ENCODE peak calls at places on chromosomes 7 and 10, in eight cellular contexts. L is brain microvascular endothelial cell, F is astrocyte of the spinal cord, K is HL-60, C is esophagus squamous epithelium, J is right atrium auricular region, Z is MM.1S, E is HFF-Myc. R is an unnamed sample.

GRCh38 chr7:76364198-76364584 is 5.4 kb upstream of the YWHAG start:
- DNase-seq in L (no peak), F (peak), K (peak), C (no peak), J (no peak), Z (no peak), E (no peak), R (no peak)

GRCh38 chr7:44538798-44539668 is 2.1 kb downstream of the NPC1L1 start:
- DNase-seq in L (no peak), F (no peak), K (no peak), C (no peak), J (no peak), Z (no peak), E (no peak), R (no peak)

GRCh38 chr7:28984631-28985030 is 26.5 kb upstream of the TRIL start:
- DNase-seq in L (peak), F (peak), K (peak), C (no peak), J (peak), Z (no peak), E (peak), R (no peak)

GRCh38 chr10:63501954-63502353 is 19.2 kb upstream of the REEP3 start:
- DNase-seq in L (no peak), F (no peak), K (no peak), C (no peak), J (no peak), Z (no peak), E (no peak), R (no peak)

GRCh38 chr7:70805360-70805759 is 326.6 kb upstream of the GALNT17 start:
- DNase-seq in L (no peak), F (no peak), K (no peak), C (no peak), J (no peak), Z (no peak), E (no peak), R (no peak)

GRCh38 chr7:101877882-101878591 is 60.6 kb downstream of the CUX1 start:
- DNase-seq in L (no peak), F (no peak), K (no peak), C (no peak), J (no peak), Z (no peak), E (no peak), R (no peak)

GRCh38 chr10:88792656-88793055 is 9.9 kb upstream of the LIPM start:
- DNase-seq in L (peak), F (peak), K (peak), C (no peak), J (no peak), Z (no peak), E (no peak), R (no peak)

GRCh38 chr10:5632430-5632829 is 34.0 kb downstream of the ASB13 start:
- DNase-seq in L (no peak), F (no peak), K (no peak), C (no peak), J (peak), Z (no peak), E (no peak), R (no peak)

GRCh38 chr7:122143376-122143750 is 686 bp downstream of the AASS start:
- DNase-seq in L (peak), F (peak), K (no peak), C (no peak), J (peak), Z (peak), E (no peak), R (peak)

GRCh38 chr7:14960686-14961085 is 58.1 kb upstream of the DGKB start:
- DNase-seq in L (no peak), F (no peak), K (no peak), C (no peak), J (no peak), Z (no peak), E (no peak), R (no peak)

GRCh38 chr10:114753126-114753525 is 68.5 kb upstream of the FHIP2A start:
- DNase-seq in L (no peak), F (peak), K (no peak), C (no peak), J (no peak), Z (no peak), E (peak), R (no peak)

GRCh38 chr10:28382520-28383269 is 79.8 kb upstream of the MPP7 start:
- DNase-seq in L (peak), F (no peak), K (no peak), C (no peak), J (no peak), Z (no peak), E (peak), R (no peak)

GRCh38 chr10:126243976-126244375 is 144.3 kb downstream of the ADAM12 start:
- DNase-seq in L (peak), F (peak), K (no peak), C (no peak), J (no peak), Z (no peak), E (no peak), R (no peak)

GRCh38 chr7:44491229-44491628 is 771 bp upstream of the NUDCD3 start:
- DNase-seq in L (no peak), F (no peak), K (no peak), C (no peak), J (no peak), Z (no peak), E (no peak), R (no peak)

GRCh38 chr7:134593530-134594392 is 44.9 kb downstream of the AKR1B15 start:
- DNase-seq in L (peak), F (peak), K (peak), C (no peak), J (peak), Z (no peak), E (peak), R (peak)

GRCh38 chr7:12814107-12814506 is 126.7 kb downstream of the ARL4A start:
- DNase-seq in L (no peak), F (no peak), K (no peak), C (no peak), J (no peak), Z (no peak), E (no peak), R (no peak)

GRCh38 chr7:103937680-103938079 is 51.8 kb downstream of the RELN start:
- DNase-seq in L (no peak), F (no peak), K (no peak), C (no peak), J (no peak), Z (no peak), E (no peak), R (no peak)

GRCh38 chr7:18590744-18591340 is 95.3 kb downstream of the HDAC9 start:
- DNase-seq in L (no peak), F (peak), K (no peak), C (no peak), J (no peak), Z (peak), E (peak), R (no peak)

GRCh38 chr7:21013765-21014502 is 227.2 kb upstream of the SP8 start:
- DNase-seq in L (no peak), F (no peak), K (no peak), C (no peak), J (no peak), Z (no peak), E (no peak), R (no peak)

GRCh38 chr7:112038353-112038752 is 167.8 kb downstream of the DOCK4 start:
- DNase-seq in L (no peak), F (no peak), K (no peak), C (no peak), J (no peak), Z (no peak), E (no peak), R (no peak)

GRCh38 chr10:79176052-79176501 is 107.3 kb downstream of the ZMIZ1 start:
- DNase-seq in L (no peak), F (peak), K (no peak), C (no peak), J (no peak), Z (no peak), E (no peak), R (no peak)

GRCh38 chr7:107173691-107174406 is 5.0 kb downstream of the HBP1 start:
- DNase-seq in L (no peak), F (no peak), K (no peak), C (no peak), J (no peak), Z (no peak), E (no peak), R (no peak)

GRCh38 chr7:71739520-71740195 is 607.7 kb downstream of the GALNT17 start:
- DNase-seq in L (no peak), F (no peak), K (no peak), C (no peak), J (peak), Z (no peak), E (no peak), R (no peak)

GRCh38 chr7:104240400-104240799 is 32.6 kb upstream of the ORC5 start:
- DNase-seq in L (no peak), F (no peak), K (no peak), C (no peak), J (no peak), Z (no peak), E (no peak), R (no peak)

GRCh38 chr10:15642095-15642494 is 77.6 kb downstream of the ITGA8 start:
- DNase-seq in L (peak), F (peak), K (no peak), C (no peak), J (no peak), Z (no peak), E (no peak), R (no peak)

GRCh38 chr7:29806793-29807178 is 478 bp downstream of the WIPF3 start:
- DNase-seq in L (no peak), F (no peak), K (no peak), C (no peak), J (no peak), Z (no peak), E (no peak), R (no peak)

DNA sequence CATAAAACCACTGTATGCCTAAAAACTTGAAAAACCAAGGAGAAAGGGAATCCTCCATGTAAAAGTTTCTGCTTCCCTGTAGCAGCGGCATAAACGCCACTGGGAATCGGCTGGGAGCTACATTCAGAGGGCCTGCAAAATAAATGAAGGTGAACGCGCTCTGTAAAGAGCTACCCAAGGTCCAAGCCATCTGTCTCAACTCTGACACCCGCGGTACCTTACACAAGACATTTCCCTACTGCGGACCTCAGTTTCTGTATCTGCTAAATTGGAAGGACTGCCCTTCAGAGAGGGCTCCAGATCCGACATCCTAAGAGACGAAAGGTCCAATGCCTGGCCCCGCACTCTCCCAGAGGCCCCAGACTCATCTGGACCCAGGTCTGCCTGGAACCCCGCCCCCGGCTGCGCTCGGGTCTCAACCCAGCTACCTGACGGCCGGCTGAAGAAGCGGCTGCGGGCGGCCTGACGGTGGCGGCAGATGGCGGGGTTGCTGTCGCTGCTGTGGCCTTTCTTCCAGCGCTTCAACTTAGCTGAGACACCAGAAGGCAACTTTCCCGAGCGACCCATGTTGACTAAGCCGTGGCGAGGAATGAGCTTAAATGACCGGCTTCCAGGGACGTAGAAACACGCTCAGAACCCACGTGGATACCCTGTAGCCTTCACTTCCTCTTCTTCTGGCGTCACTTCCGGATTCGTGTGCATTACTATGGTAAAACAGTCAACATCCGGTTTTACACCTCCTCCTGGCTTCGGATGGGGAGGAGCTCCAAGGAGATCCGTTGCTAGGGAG is at the start of gene RRP12:
- DNase-seq in L (peak), F (peak), K (peak), C (peak), J (peak), Z (peak), E (peak), R (peak)
- TF ChIP-seq CTCF in L (peak), F (peak), K (no peak), C (no peak), J (peak), Z (no peak), E (no peak), R (no peak)

GRCh38 chr10:101452593-101452992 is 98.6 kb downstream of the BTRC start:
- DNase-seq in L (no peak), F (no peak), K (no peak), C (no peak), J (no peak), Z (no peak), E (no peak), R (no peak)
- H3K4me3 ChIP-seq in L (no peak), F (no peak), K (no peak), C (no peak), J (no peak), Z (no peak), E (no peak), R (no peak)

DNA sequence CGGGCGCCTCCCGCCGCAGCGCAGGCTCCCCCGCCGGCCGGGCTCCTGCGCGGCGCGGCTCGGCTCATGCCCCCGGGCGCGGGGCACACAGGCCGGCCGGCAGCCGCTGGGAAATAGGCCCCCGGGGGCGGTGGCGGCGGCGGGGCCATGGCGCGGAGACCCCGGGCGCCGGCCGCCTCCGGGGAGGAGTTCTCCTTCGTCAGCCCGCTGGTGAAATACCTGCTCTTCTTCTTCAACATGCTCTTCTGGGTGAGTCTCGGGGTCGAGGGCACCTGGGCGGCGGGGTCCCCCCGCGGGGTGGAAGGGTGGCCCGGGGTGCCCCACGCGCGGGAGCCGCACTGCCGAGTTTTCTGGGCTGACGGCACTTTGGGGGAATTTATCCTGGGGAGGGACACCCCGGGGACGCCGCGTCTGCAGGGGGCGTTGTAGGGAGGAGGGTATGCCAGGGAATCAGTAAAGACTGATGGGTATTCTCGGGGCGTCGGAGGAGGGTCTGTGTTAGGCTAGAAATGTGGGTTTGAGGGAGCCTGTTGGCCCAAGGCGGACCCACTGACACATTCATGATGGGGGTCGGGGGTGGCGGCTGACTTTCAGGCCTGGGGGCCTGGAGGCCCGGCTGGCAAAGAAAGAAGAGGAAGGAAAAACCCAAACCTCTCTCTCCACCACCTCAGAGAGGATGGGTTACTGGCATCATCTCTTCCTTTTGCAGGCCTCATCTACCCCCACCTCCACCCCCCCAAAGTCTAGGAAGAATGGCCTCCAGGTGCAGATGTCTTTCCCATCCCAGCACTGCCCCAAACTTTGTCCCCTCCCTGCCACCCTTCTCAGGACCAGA is 544 bp downstream of the TSPAN33 start:
- DNase-seq in L (no peak), F (no peak), K (no peak), C (no peak), J (no peak), Z (no peak), E (no peak), R (no peak)
- TF ChIP-seq CTCF in L (peak), F (peak), K (peak), C (no peak), J (peak), Z (peak), E (peak), R (no peak)

DNA sequence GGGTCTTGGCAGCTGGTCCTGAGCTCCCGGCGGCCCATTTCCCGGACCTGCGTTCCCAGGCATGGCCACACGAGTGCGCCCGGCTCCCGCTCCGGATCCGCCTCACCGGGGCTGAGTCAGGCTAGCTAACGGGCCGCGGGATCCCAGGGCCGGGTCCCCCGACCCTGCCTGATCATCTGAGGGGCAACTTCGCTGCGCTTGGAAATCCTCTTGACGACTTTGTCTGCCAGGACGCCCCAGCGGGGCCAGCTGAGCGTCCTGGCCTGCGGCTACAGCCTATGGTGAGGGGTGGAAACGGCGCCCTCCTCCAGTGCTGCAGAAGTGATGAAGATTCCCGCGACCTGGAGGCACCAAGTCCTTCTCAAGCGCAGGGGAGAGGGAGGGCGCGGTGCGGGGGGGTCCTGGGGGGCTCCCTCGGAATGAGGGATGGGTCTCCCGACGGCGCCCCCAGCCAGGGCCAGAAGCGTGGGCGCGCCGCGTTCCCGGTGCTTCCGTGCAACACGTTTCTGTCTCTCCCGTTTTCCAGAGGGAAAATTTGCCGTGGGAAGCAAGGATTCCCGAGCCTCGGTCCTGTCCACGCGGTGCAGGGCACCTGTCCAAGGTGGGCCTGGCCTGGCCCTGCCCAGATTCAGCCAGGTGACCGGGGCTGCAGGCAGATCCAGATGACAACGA is 212.4 kb downstream of the CCSER2 start:
- DNase-seq in L (peak), F (peak), K (peak), C (no peak), J (no peak), Z (peak), E (no peak), R (no peak)
- H3K4me3 ChIP-seq in L (peak), F (peak), K (peak), C (peak), J (peak), Z (peak), E (peak), R (peak)

GRCh38 chr7:479115-479947 is 40.3 kb downstream of the PDGFA start:
- DNase-seq in L (no peak), F (no peak), K (no peak), C (no peak), J (no peak), Z (no peak), E (no peak), R (no peak)

GRCh38 chr7:479948-480499 is 39.6 kb downstream of the PDGFA start:
- DNase-seq in L (no peak), F (no peak), K (no peak), C (no peak), J (no peak), Z (no peak), E (no peak), R (no peak)

GRCh38 chr7:481219-481930 is 38.3 kb downstream of the PDGFA start:
- DNase-seq in L (no peak), F (no peak), K (no peak), C (no peak), J (no peak), Z (no peak), E (no peak), R (no peak)

GRCh38 chr7:482521-483083 is 37.0 kb downstream of the PDGFA start:
- DNase-seq in L (no peak), F (no peak), K (no peak), C (no peak), J (no peak), Z (no peak), E (no peak), R (no peak)

DNA sequence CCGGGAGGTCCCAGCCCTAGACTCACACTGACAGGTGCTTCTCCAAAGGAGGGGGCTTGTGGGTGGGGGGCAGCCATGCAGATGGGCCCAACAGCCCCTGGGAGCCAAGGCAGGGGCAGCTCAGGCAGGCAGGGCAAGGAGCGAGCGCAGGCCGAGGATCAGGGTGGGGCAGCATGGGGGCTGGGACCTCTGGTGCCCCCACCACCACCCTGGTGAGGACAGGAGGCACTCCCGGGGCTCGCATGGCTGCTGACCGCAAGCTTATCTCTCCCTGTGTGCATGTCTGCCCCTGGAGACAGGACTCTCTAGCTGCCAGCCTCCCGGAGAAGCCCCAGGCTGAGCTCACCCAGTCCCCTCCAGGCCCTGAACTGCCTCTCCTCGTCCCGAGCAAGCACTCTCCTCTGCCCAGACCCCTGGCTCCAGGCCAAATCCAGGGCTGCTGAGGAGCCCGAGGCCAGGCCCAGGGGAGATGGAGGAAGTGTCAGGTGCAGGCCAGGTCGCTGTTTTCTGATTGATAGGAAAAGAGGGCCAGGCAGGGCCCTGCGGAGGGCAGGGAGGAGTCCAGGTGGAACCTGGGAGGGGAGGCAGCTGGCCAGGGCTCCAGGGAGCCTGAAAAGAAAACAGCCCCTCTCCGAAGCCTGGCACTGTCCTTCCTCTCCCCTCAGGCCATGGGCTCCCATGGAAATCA is 39.0 kb downstream of the PDGFA start:
- DNase-seq in L (no peak), F (no peak), K (no peak), C (no peak), J (no peak), Z (no peak), E (no peak), R (no peak)
- TF ChIP-seq CTCF in L (no peak), F (no peak), K (no peak), C (no peak), J (no peak), Z (no peak), E (no peak), R (no peak)

GRCh38 chr10:77510695-77511094 is 126.9 kb downstream of the KCNMA1 start:
- DNase-seq in L (no peak), F (no peak), K (no peak), C (no peak), J (no peak), Z (no peak), E (no peak), R (no peak)

GRCh38 chr10:77513783-77514331 is 123.8 kb downstream of the KCNMA1 start:
- DNase-seq in L (peak), F (peak), K (no peak), C (no peak), J (no peak), Z (no peak), E (no peak), R (peak)

GRCh38 chr10:77513220-77513619 is 124.4 kb downstream of the KCNMA1 start:
- DNase-seq in L (no peak), F (no peak), K (no peak), C (no peak), J (no peak), Z (no peak), E (no peak), R (no peak)

GRCh38 chr10:77511498-77512218 is 126.0 kb downstream of the KCNMA1 start:
- DNase-seq in L (no peak), F (no peak), K (no peak), C (no peak), J (no peak), Z (no peak), E (no peak), R (no peak)

DNA sequence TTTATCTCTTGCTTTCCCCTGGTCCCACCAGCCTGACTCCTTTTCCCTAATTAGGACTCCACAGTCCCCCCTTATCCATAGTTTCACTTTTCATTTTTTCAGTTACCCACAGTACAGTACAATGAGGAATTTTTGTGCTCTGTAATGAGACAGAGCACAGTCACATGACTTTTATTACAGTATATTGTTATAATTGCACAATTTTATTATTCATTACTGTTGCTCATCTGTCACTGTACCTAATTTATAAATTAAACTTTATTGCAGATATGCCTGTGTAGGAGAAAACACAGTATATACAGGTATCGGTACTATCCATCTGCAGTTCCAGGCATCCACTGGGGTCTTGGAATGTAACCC is 125.4 kb downstream of the KCNMA1 start:
- DNase-seq in L (no peak), F (no peak), K (no peak), C (no peak), J (no peak), Z (no peak), E (no peak), R (no peak)
- H3K4me3 ChIP-seq in L (no peak), F (no peak), K (no peak), C (no peak), J (no peak), Z (no peak), E (no peak), R (no peak)

R was measured in coronary artery.